ENCODE peak calls at places on chromosome 1, in five cellular contexts. P, E, F, V and C are unnamed samples.
A peak's percentile ranks its signal among the peaks of the same experiment; 100 is the strongest.

GRCh38 chr1:15201849-15202551 is 45.0 kb upstream of the FHAD1 start:
- DNase-seq in P (no peak), E (no peak), F (no peak), V (no peak), C (no peak)

GRCh38 chr1:29455781-29456180 is 219.5 kb downstream of the PTPRU start:
- DNase-seq in F (no peak), V (no peak), E (no peak), P (no peak), C (no peak)

GRCh38 chr1:3578433-3578805 is 32.9 kb downstream of the MEGF6 start:
- DNase-seq in P (no peak), E (no peak), V (no peak), F (no peak), C (no peak)

GRCh38 chr1:19204665-19205266 is 5.3 kb downstream of the UBR4 start:
- DNase-seq in F (no peak), P (no peak), E (no peak), V (no peak), C (no peak)

GRCh38 chr1:109535481-109535880 is 4.2 kb upstream of the GPR61 start:
- DNase-seq in F (no peak), V (no peak), E (no peak), P (no peak), C (no peak)

GRCh38 chr1:118007391-118007790 is 77.9 kb downstream of the WDR3 start:
- DNase-seq in F (peak; percentile 50), E (no peak), V (no peak), P (no peak), C (no peak)

GRCh38 chr1:103459385-103459784 is 66.1 kb upstream of the RNPC3 start:
- DNase-seq in E (no peak), F (no peak), V (no peak), P (no peak), C (no peak)

GRCh38 chr1:165900576-165901380 is 73.4 kb downstream of the UCK2 start:
- DNase-seq in E (no peak), V (no peak), F (peak; percentile 43), P (no peak), C (no peak)

DNA sequence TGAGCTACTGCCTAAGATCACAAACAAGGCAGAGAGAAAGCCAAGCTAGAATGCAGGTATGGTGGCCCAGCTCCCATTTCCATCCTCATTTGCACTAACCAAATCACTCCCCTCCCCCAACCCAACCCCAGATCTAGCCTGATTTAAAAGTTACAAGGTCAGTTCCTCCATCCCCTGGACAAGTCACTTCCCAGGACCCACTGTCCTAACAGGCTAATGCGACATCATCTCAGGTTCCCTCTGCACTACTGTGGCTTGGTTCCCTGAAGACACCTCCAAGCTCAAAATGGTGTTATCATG is 2.4 kb downstream of the F11R start:
- DNase-seq in E (no peak), F (peak; percentile 51), V (no peak), P (no peak), C (no peak)
- H3K4me3 ChIP-seq in E (no peak overlapping the region), F (peak overlapping the region; percentile 98), V (no peak overlapping the region), P (no peak overlapping the region), C (no peak overlapping the region)

GRCh38 chr1:10730985-10731384 is 65.5 kb downstream of the CASZ1 start:
- DNase-seq in P (no peak), F (no peak), V (no peak), E (no peak), C (no peak)
- H3K4me1 ChIP-seq in P (no peaks in the 10 kb centered on the region), F (no peaks in the 10 kb centered on the region), V (peaks cover 6% of the 10 kb centered on the region), E (no peaks in the 10 kb centered on the region), C (no peaks in the 10 kb centered on the region)

GRCh38 chr1:57748696-57749095 is 324.8 kb upstream of the DAB1 start:
- DNase-seq in V (no peak), P (no peak), E (no peak), F (no peak), C (no peak)

GRCh38 chr1:57747818-57748217 is 324.0 kb upstream of the DAB1 start:
- DNase-seq in F (no peak), P (no peak), V (no peak), E (no peak), C (no peak)

DNA sequence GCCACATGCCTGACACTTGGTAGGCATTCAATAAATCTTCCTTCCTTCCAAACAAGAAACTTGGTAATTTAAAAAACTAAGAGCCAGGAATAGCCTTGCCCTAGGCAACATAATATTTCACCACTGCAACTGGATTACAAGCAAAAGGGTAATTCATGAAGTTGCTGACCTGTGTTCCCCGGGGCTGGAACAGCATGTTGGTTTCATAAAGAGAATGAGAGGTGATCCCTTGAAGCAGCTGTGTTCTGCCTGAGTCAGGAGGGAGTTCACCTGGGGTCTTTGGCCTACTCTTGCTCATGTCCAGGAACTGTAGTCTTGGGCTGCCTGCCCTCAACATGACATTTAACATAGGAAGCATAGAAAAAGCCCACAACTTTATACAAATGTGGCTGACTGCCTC is 329.0 kb upstream of the DAB1 start:
- DNase-seq in E (no peak), V (no peak), P (no peak), F (no peak), C (no peak)
- H3K9me3 ChIP-seq in E (no peaks in the 10 kb centered on the region), V (no peaks in the 10 kb centered on the region), P (no peaks in the 10 kb centered on the region), F (no peaks in the 10 kb centered on the region), C (no peaks in the 10 kb centered on the region)

DNA sequence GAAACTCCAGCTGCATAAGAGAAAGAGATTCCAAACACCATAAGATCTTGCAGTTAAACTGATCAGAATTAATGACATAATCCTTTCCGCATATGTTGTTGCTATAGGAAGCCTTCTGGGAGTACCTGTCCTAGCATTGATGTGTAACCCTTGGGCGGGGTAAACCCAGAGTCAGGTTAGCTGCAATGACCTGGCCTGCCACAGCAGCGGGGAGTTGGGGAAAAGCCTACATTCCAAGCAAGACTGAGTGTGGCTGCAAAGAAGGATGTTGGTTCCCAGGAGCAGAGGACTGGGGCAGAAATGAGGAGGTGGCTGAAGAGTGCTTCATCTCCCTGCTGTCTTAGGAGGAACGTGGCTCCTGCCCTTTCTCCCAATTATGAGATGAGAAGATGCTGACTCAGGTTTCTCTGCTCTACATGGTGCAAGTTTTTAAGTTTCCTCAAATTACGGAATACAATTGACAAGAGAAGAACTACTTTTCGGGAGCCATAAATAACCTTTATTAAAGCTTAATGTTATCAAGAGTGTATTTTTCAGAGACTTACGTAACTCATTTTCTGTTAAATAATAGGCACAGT is 142.1 kb downstream of the RYR2 start:
- DNase-seq in E (no peak), V (no peak), P (no peak), F (peak; percentile 83), C (no peak)
- H3K4me3 ChIP-seq in E (no peak overlapping the region), V (no peak overlapping the region), P (no peak overlapping the region), F (no peak overlapping the region), C (no peak overlapping the region)

GRCh38 chr1:21323091-21323490 is 32.8 kb upstream of the ECE1 start:
- DNase-seq in E (no peak), P (no peak), V (no peak), F (peak; percentile 78), C (no peak)
- H3K4me1 ChIP-seq in E (peaks cover 70% of the 10 kb centered on the region), P (peaks cover 41% of the 10 kb centered on the region), V (peaks cover 52% of the 10 kb centered on the region), F (peaks cover 54% of the 10 kb centered on the region), C (peaks cover 52% of the 10 kb centered on the region)

GRCh38 chr1:227707807-227708206 is 27.3 kb downstream of the JMJD4 start:
- DNase-seq in F (no peak), V (no peak), E (no peak), P (no peak), C (no peak)
- H3K9me3 ChIP-seq in F (peaks cover 33% of the 10 kb centered on the region), V (peaks cover 20% of the 10 kb centered on the region), E (no peaks in the 10 kb centered on the region), P (no peaks in the 10 kb centered on the region), C (no peaks in the 10 kb centered on the region)

GRCh38 chr1:150474869-150475268 is 12.3 kb upstream of the TARS2 start:
- DNase-seq in F (no peak), E (no peak), V (no peak), P (no peak), C (no peak)
- H3K4me3 ChIP-seq in F (no peak overlapping the region), E (no peak overlapping the region), V (no peak overlapping the region), P (no peak overlapping the region), C (no peak overlapping the region)